ENCODE peak calls at places on chromosome 13, in ten cellular contexts. N is GM23338, P is left ventricle myocardium inferior, M is cardiac fibroblast, Z is mammary epithelial cell, I is A549, D is breast epithelium, L is aorta, F is psoas muscle, Y is H7. O is an unnamed sample.

GRCh38 chr13:46348976-46349375 is 38.1 kb downstream of the RUBCNL start:
- DNase-seq in N (no peak), P (no peak), M (peak; percentile 48), Z (peak; percentile 17), I (no peak), D (no peak), L (no peak), F (no peak), Y (no peak), O (peak; percentile 82)

GRCh38 chr13:33380487-33381079 is 95.0 kb upstream of the STARD13 start:
- DNase-seq in N (peak; percentile 7), P (no peak), M (no peak), Z (no peak), I (no peak), D (no peak), L (no peak), F (no peak), Y (no peak), O (no peak)

GRCh38 chr13:57925250-57925649 is 293.7 kb downstream of the PCDH17 start:
- DNase-seq in N (no peak), P (no peak), M (no peak), Z (no peak), I (no peak), D (no peak), L (no peak), F (no peak), Y (no peak), O (no peak)

GRCh38 chr13:86870388-86870966 is 800.7 kb upstream of the SLITRK5 start:
- DNase-seq in N (peak; percentile 32), P (no peak), M (peak; percentile 23), Z (no peak), I (no peak), D (no peak), L (no peak), F (no peak), Y (no peak), O (no peak)

GRCh38 chr13:73168226-73168992 is 109.6 kb downstream of the KLF5 start:
- DNase-seq in N (no peak), P (no peak), M (peak; percentile 77), Z (peak; percentile 79), I (no peak), D (no peak), L (no peak), F (no peak), Y (no peak), O (no peak)

GRCh38 chr13:51928231-51928630 is 66.5 kb downstream of the CCDC70 start:
- DNase-seq in N (no peak), P (no peak), M (no peak), Z (no peak), I (no peak), D (no peak), L (no peak), F (no peak), Y (no peak), O (no peak)

GRCh38 chr13:34959489-34959888 is 17.4 kb downstream of the NBEA start:
- DNase-seq in N (no peak), P (no peak), M (no peak), Z (no peak), I (no peak), D (no peak), L (no peak), F (no peak), Y (no peak), O (no peak)

GRCh38 chr13:74258951-74259350 is 124.7 kb upstream of the KLF12 start:
- DNase-seq in N (no peak), P (no peak), M (no peak), Z (no peak), I (no peak), D (no peak), L (no peak), F (no peak), Y (no peak), O (no peak)

GRCh38 chr13:44653261-44653660 is 77.1 kb upstream of the TSC22D1 start:
- DNase-seq in N (no peak), P (no peak), M (no peak), Z (peak; percentile 36), I (no peak), D (no peak), L (no peak), F (no peak), Y (no peak), O (peak; percentile 21)

GRCh38 chr13:43289458-43290255 is 266.3 kb downstream of the DNAJC15 start:
- DNase-seq in N (no peak), P (no peak), M (peak; percentile 25), Z (no peak), I (no peak), D (no peak), L (no peak), F (no peak), Y (no peak), O (no peak)

GRCh38 chr13:95656386-95657015 is 12.0 kb upstream of the DZIP1 start:
- DNase-seq in N (no peak), P (no peak), M (no peak), Z (no peak), I (no peak), D (no peak), L (no peak), F (no peak), Y (no peak), O (no peak)

GRCh38 chr13:46553886-46554855 is 1.2 kb downstream of the LRCH1 start:
- DNase-seq in N (peak; percentile 78), P (peak; percentile 69), M (peak; percentile 88), Z (peak; percentile 89), I (peak; percentile 49), D (peak; percentile 69), L (peak; percentile 91), F (peak; percentile 76), Y (peak; percentile 73), O (peak; percentile 88)

GRCh38 chr13:110379358-110379757 is 72.3 kb downstream of the COL4A2 start:
- DNase-seq in N (no peak), P (no peak), M (no peak), Z (no peak), I (no peak), D (no peak), L (no peak), F (no peak), Y (no peak), O (no peak)
- H3K4me3 ChIP-seq in N (no peak overlapping the region), P (no peak overlapping the region), M (no peak overlapping the region), Z (no peak overlapping the region), I (no peak overlapping the region), D (no peak overlapping the region), L (no peak overlapping the region), F (no peak overlapping the region), Y (no peak overlapping the region), O (no peak overlapping the region)

DNA sequence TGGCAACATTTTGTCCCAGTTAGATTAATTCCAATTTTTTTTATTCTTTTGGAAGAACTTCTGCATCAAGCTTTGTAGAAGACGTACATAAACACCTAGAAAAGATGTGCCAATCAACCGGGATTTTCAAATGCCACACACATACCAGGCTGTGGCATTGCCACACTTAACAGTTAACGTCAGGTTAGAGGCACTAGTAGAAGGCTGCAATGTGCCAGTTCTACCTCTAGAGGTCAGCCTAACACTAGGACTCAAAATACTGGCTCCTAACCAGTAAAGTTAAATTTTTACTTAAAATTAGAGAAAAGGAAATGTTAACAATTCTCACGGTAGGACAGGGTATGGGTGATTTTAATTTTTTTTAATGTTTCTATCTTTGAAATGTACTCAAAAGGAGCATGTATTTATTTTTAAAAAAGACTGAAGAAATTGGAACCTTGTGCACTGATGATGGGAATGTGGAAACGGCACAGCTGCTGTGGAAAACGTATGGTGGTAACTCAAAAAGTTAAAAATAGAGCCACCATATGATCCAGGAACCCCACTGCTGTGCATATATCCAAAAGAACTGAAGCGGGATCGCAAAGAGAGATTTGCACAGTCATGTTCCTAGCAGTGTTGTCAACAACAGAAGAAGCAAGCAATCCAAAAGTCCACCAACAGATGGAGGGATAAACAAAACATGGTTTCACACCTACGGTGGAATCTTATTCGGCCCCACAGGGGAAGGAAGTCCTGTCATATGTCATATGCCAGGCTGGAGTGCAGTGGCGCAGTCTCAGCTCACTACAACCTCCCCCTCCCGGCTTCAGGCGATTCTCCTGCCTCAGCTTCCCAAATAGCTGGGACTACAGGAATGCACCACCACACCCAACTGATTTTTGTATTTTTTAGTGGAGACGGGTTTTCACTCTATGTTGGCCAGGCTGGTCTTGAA is 30.3 kb downstream of the CRYL1 start:
- DNase-seq in N (peak; percentile 75), P (no peak), M (peak; percentile 83), Z (peak; percentile 56), I (peak; percentile 46), D (no peak), L (no peak), F (no peak), Y (peak; percentile 66), O (peak; percentile 84)
- H3K4me3 ChIP-seq in N (no peak overlapping the region), P (peak overlapping the region; percentile 37), M (no peak overlapping the region), Z (no peak overlapping the region), I (no peak overlapping the region), D (no peak overlapping the region), L (no peak overlapping the region), F (peak overlapping the region; percentile 46), Y (no peak overlapping the region), O (peak overlapping the region; percentile 9)

DNA sequence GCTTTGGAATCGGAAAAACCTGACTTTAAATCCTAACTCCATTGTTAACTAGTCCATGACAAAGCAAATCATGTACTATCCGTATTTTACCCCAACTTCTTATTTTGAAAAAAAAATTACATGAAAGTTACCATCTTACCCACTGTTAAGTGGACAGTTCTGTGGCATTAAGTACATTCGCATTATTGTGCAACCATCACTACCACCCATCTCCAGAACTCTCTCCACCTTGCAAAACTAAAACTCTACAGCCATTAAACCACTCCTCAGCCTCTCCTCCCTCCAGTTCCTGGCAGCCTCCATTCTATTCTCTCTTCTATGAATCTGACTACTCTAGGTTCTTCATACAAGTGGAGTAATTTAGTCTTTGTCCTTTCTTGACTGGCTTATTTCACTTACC is 176.5 kb downstream of the USP12 start:
- DNase-seq in N (no peak), P (no peak), M (no peak), Z (no peak), I (no peak), D (no peak), L (no peak), F (no peak), Y (no peak), O (no peak)
- H3K4me3 ChIP-seq in N (no peak overlapping the region), P (no peak overlapping the region), M (no peak overlapping the region), Z (no peak overlapping the region), I (no peak overlapping the region), D (no peak overlapping the region), L (no peak overlapping the region), F (no peak overlapping the region), Y (no peak overlapping the region), O (no peak overlapping the region)

GRCh38 chr13:78603240-78603947 is at the start of gene POU4F1:
- DNase-seq in N (peak; percentile 94), P (peak; percentile 17), M (no peak), Z (peak; percentile 47), I (peak; percentile 50), D (no peak), L (peak; percentile 77), F (peak; percentile 71), Y (peak; percentile 94), O (no peak)

GRCh38 chr13:78601124-78601885 is 2.0 kb downstream of the POU4F1 start:
- DNase-seq in N (peak; percentile 66), P (no peak), M (no peak), Z (no peak), I (no peak), D (no peak), L (no peak), F (no peak), Y (peak; percentile 66), O (peak; percentile 21)

GRCh38 chr13:78602561-78603239 is 652 bp downstream of the POU4F1 start:
- DNase-seq in N (peak; percentile 48), P (no peak), M (no peak), Z (no peak), I (no peak), D (no peak), L (peak; percentile 66), F (no peak), Y (peak; percentile 74), O (no peak)

GRCh38 chr13:78600317-78600899 is 2.9 kb downstream of the POU4F1 start:
- DNase-seq in N (no peak), P (no peak), M (no peak), Z (no peak), I (no peak), D (no peak), L (no peak), F (no peak), Y (peak; percentile 46), O (no peak)

GRCh38 chr13:78601886-78602560 is 1.3 kb downstream of the POU4F1 start:
- DNase-seq in N (no peak), P (no peak), M (no peak), Z (no peak), I (no peak), D (no peak), L (no peak), F (no peak), Y (peak; percentile 68), O (peak; percentile 11)
- H3K4me3 ChIP-seq in N (peak overlapping the region; percentile 62), P (peak overlapping the region; percentile 56), M (no peak overlapping the region), Z (no peak overlapping the region), I (no peak overlapping the region), D (no peak overlapping the region), L (no peak overlapping the region), F (peak overlapping the region; percentile 66), Y (peak overlapping the region; percentile 23), O (no peak overlapping the region)

O was measured in foreskin fibroblast.